ENCODE peak calls at places on chromosomes 16 and 17, in five cellular contexts. One of them, this sample, is unnamed. For H3K27me3, the result is how much of the 10 kb centered on the place peaks cover.

GRCh38 chr17:81480140-81480917 is 32.3 kb downstream of the ACTG1 start:
- DNase-seq in hepatocyte: no peak
- DNase-seq in tibial artery: peak
- DNase-seq in AG04450: no peak
- DNase-seq in IMR-90: peak
- DNase-seq in this sample: no peak

GRCh38 chr17:76356803-76357456 is 3.2 kb upstream of the PRPSAP1 start:
- DNase-seq in hepatocyte: no peak
- DNase-seq in tibial artery: no peak
- DNase-seq in AG04450: no peak
- DNase-seq in IMR-90: no peak
- DNase-seq in this sample: no peak

GRCh38 chr17:7107012-7107754 is 7.4 kb downstream of the ASGR2 start:
- DNase-seq in hepatocyte: no peak
- DNase-seq in tibial artery: no peak
- DNase-seq in AG04450: no peak
- DNase-seq in IMR-90: no peak
- DNase-seq in this sample: no peak

GRCh38 chr16:57628008-57628781 is at the start of gene ADGRG1:
- DNase-seq in hepatocyte: peak
- DNase-seq in tibial artery: peak
- DNase-seq in AG04450: peak
- DNase-seq in IMR-90: peak
- DNase-seq in this sample: peak

GRCh38 chr16:56611281-56611833 is 3.0 kb downstream of the MT2A start:
- DNase-seq in hepatocyte: no peak
- DNase-seq in tibial artery: peak
- DNase-seq in AG04450: no peak
- DNase-seq in IMR-90: peak
- DNase-seq in this sample: no peak

GRCh38 chr16:71709231-71709781 is 15.2 kb downstream of the PHLPP2 start:
- DNase-seq in hepatocyte: peak
- DNase-seq in tibial artery: no peak
- DNase-seq in AG04450: no peak
- DNase-seq in IMR-90: peak
- DNase-seq in this sample: no peak

GRCh38 chr17:74522381-74523090 is 8.7 kb downstream of the CD300LB start:
- DNase-seq in hepatocyte: no peak
- DNase-seq in tibial artery: peak
- DNase-seq in AG04450: no peak
- DNase-seq in IMR-90: no peak
- DNase-seq in this sample: no peak

GRCh38 chr16:3769013-3769412 is 51.7 kb upstream of the TRAP1 start:
- DNase-seq in hepatocyte: no peak
- DNase-seq in tibial artery: no peak
- DNase-seq in AG04450: no peak
- DNase-seq in IMR-90: no peak
- DNase-seq in this sample: no peak

GRCh38 chr16:55264949-55265348 is 59.1 kb upstream of the IRX6 start:
- DNase-seq in hepatocyte: no peak
- DNase-seq in tibial artery: no peak
- DNase-seq in AG04450: no peak
- DNase-seq in IMR-90: no peak
- DNase-seq in this sample: no peak

GRCh38 chr17:8576895-8577294 is 53.6 kb downstream of the MYH10 start:
- DNase-seq in hepatocyte: no peak
- DNase-seq in tibial artery: no peak
- DNase-seq in AG04450: no peak
- DNase-seq in IMR-90: no peak
- DNase-seq in this sample: no peak

GRCh38 chr16:71754652-71755051 is 30.2 kb upstream of the PHLPP2 start:
- DNase-seq in hepatocyte: no peak
- DNase-seq in tibial artery: no peak
- DNase-seq in AG04450: no peak
- DNase-seq in IMR-90: no peak
- DNase-seq in this sample: no peak

GRCh38 chr17:28889996-28890395 is 7.5 kb downstream of the FLOT2 start:
- DNase-seq in hepatocyte: no peak
- DNase-seq in tibial artery: no peak
- DNase-seq in AG04450: no peak
- DNase-seq in IMR-90: no peak
- DNase-seq in this sample: no peak

GRCh38 chr16:6835516-6835915 is 497.1 kb upstream of the RBFOX1 start:
- DNase-seq in hepatocyte: no peak
- DNase-seq in tibial artery: no peak
- DNase-seq in AG04450: no peak
- DNase-seq in IMR-90: no peak
- DNase-seq in this sample: no peak

GRCh38 chr16:55294947-55295346 is 29.1 kb upstream of the IRX6 start:
- DNase-seq in hepatocyte: peak
- DNase-seq in tibial artery: no peak
- DNase-seq in AG04450: no peak
- DNase-seq in IMR-90: no peak
- DNase-seq in this sample: no peak

GRCh38 chr16:88486398-88487123 is 33.5 kb downstream of the ZFPM1 start:
- DNase-seq in hepatocyte: no peak
- DNase-seq in tibial artery: no peak
- DNase-seq in AG04450: no peak
- DNase-seq in IMR-90: no peak
- DNase-seq in this sample: no peak

GRCh38 chr16:72989203-72989991 is 58.5 kb downstream of the ZFHX3 start:
- DNase-seq in hepatocyte: no peak
- DNase-seq in tibial artery: no peak
- DNase-seq in AG04450: peak
- DNase-seq in IMR-90: peak
- DNase-seq in this sample: peak

GRCh38 chr16:88007321-88007731 is 56.1 kb downstream of the BANP start:
- DNase-seq in hepatocyte: no peak
- DNase-seq in tibial artery: peak
- DNase-seq in AG04450: no peak
- DNase-seq in IMR-90: no peak
- DNase-seq in this sample: no peak

GRCh38 chr16:31519746-31520145 is 8.0 kb upstream of the AHSP start:
- DNase-seq in hepatocyte: no peak
- DNase-seq in tibial artery: no peak
- DNase-seq in AG04450: no peak
- DNase-seq in IMR-90: no peak
- DNase-seq in this sample: no peak

GRCh38 chr17:42113293-42114069 is 967 bp upstream of the DHX58 start:
- DNase-seq in hepatocyte: no peak
- DNase-seq in tibial artery: no peak
- DNase-seq in AG04450: no peak
- DNase-seq in IMR-90: no peak
- DNase-seq in this sample: no peak

GRCh38 chr16:67177743-67178699 is 5.7 kb downstream of the MATCAP1 start:
- DNase-seq in hepatocyte: peak
- DNase-seq in tibial artery: peak
- DNase-seq in AG04450: no peak
- DNase-seq in IMR-90: peak
- DNase-seq in this sample: no peak

GRCh38 chr17:43578699-43579569 is 32.8 kb upstream of the ETV4 start:
- DNase-seq in hepatocyte: peak
- DNase-seq in tibial artery: no peak
- DNase-seq in AG04450: no peak
- DNase-seq in IMR-90: peak
- DNase-seq in this sample: no peak

GRCh38 chr17:3730881-3731429 is 7.3 kb downstream of the HASPIN start:
- DNase-seq in hepatocyte: no peak
- DNase-seq in tibial artery: no peak
- DNase-seq in AG04450: no peak
- DNase-seq in IMR-90: peak
- DNase-seq in this sample: no peak

GRCh38 chr16:48647794-48648193 is 37.8 kb upstream of the N4BP1 start:
- DNase-seq in hepatocyte: no peak
- DNase-seq in tibial artery: no peak
- DNase-seq in AG04450: no peak
- DNase-seq in IMR-90: no peak
- DNase-seq in this sample: no peak

GRCh38 chr16:86604436-86605220 is 26.3 kb downstream of the FOXL1 start:
- DNase-seq in hepatocyte: no peak
- DNase-seq in tibial artery: peak
- DNase-seq in AG04450: no peak
- DNase-seq in IMR-90: no peak
- DNase-seq in this sample: no peak

GRCh38 chr17:977163-977562 is 2.4 kb downstream of the NXN start:
- DNase-seq in hepatocyte: no peak
- DNase-seq in tibial artery: no peak
- DNase-seq in AG04450: no peak
- DNase-seq in IMR-90: peak
- DNase-seq in this sample: no peak

DNA sequence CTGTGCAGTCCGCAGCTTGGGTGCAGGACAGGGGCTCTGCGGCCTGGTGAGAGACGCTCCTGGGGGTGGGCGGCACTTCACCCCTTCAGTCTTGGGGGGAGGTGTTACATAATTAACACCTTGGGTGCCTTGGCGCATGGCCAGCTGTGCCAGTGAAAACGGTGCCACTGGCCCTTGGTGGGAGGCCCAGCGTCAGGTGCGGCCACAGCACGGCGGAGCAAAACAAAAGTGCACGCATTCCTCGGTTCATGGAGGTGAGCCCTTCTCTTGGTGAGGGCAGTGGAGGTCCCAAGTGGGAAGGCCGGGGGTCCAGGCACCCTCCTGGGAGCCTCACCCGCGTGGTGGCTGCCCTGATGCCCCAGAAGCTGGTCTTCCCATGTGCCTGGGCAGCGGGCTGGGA is 89.8 kb downstream of the ENGASE start:
- DNase-seq in hepatocyte: no peak
- DNase-seq in tibial artery: no peak
- DNase-seq in AG04450: no peak
- DNase-seq in IMR-90: no peak
- DNase-seq in this sample: no peak
- H3K27me3 ChIP-seq in hepatocyte: under half
- H3K27me3 ChIP-seq in tibial artery: half or more
- H3K27me3 ChIP-seq in AG04450: under half
- H3K27me3 ChIP-seq in IMR-90: under half
- H3K27me3 ChIP-seq in this sample: under half

GRCh38 chr17:49218941-49219913 is 8.7 kb downstream of the ABI3 start:
- DNase-seq in hepatocyte: no peak
- DNase-seq in tibial artery: no peak
- DNase-seq in AG04450: no peak
- DNase-seq in IMR-90: no peak
- DNase-seq in this sample: no peak
- TF ChIP-seq CTCF in hepatocyte: no peak
- TF ChIP-seq CTCF in tibial artery: no peak
- TF ChIP-seq CTCF in AG04450: peak
- TF ChIP-seq CTCF in IMR-90: no peak
- TF ChIP-seq CTCF in this sample: peak

DNA sequence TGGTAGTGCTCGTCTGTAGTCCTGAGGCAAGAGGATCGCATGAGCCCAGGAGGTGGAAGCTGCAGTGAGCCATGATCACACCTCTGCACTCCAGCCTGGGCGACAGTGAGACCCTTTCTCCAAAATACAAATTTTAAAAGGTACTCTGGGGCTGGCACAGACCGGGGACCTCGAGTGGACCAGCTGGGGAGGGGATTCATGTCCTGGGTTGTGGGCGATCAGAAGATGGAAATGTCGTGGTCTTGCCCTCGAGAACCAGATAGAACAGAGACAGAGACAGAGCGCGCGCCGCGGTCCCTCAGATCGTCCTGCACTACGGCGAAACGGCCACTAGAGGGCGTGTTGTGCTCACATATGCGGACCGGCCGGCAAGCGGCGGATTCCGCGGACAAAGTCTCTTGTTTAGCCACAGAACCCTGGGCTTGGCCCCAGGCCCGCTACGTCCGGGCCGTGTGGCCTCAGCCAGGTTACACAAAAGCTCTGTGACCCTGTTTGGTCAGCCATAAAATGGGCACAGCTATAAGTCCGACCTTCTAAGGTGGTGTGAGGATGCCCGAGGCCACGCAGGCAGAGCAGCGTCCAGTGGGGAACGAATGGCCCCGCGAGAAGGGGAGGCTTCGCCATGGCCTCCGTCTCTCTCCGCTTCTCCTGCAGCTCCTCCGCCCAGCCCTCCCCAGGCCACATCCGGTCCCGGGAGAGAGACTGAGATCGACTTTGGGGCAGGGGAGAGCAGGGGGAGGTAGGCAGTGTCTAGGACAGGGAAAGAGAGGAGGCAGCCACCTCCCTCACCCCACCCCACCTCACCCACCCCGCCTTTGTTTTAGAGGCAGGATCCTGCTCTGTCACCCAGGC is 14.6 kb upstream of the SBK1 start:
- DNase-seq in hepatocyte: peak
- DNase-seq in tibial artery: peak
- DNase-seq in AG04450: peak
- DNase-seq in IMR-90: peak
- DNase-seq in this sample: no peak
- H3K4me3 ChIP-seq in hepatocyte: peak
- H3K4me3 ChIP-seq in tibial artery: peak
- H3K4me3 ChIP-seq in AG04450: peak
- H3K4me3 ChIP-seq in IMR-90: peak
- H3K4me3 ChIP-seq in this sample: peak

DNA sequence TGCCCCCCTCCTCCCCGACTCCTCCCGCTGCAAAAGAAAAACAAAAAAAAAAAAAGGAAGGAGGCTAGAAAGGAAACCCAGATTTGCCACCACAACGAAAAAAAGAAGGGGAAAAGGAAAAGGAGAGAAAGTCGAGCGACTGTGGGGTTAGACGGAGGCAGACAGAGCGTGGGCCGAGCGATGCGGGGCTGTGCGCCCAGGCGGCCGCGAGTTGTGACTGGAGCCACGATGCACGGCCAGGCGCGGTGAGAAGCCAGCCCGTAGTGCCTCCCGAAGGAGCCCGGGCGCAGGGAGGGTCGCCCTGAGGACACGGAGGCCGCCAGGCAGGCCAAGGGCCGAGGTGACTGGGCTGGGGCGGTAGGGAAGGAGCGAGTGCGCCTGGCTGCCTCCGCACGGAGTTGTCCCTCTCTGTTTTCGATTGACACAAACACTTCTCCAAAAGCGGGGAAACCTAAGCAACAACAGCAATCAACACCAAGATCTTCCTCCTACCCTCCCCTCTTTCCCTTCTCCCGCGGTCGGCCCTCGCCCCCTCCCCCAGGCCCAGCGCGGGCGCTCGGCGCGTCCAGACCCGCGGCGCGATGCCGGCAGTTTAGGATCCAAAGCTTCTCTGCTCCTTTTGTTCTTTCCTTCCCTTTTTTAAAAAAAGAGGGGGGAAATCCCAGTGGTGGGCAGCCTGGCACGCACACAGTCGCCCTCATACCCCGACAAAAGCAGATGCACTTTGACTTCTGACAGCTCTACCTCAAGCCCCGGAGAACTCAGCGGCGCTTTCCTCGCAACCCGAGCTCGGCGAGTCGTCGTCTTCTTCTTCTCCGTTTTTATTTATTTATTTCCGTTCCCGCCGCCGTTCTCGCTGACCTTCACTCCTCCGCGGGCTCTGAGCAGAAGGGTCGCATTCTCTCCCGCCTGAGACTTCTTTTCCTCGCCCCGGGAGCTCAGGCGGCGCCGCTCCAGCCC is at the start of gene LHX1:
- DNase-seq in hepatocyte: no peak
- DNase-seq in tibial artery: no peak
- DNase-seq in AG04450: no peak
- DNase-seq in IMR-90: no peak
- DNase-seq in this sample: no peak
- H3K27me3 ChIP-seq in hepatocyte: half or more
- H3K27me3 ChIP-seq in tibial artery: half or more
- H3K27me3 ChIP-seq in AG04450: half or more
- H3K27me3 ChIP-seq in IMR-90: half or more
- H3K27me3 ChIP-seq in this sample: half or more

This sample was measured in BJ.